ENCODE peak calls at places on chromosomes 13 and 19, in ten cellular contexts. Z is stimulated activated CD8-positive, alpha-beta memory T cell treated with anti-CD3 and anti-CD28 coated beads, Interleukin-7, amount 100 ng/mL, for 1 hour; R is skeletal muscle cell; D is effector memory CD4-positive, alpha-beta T cell; E is GM04503; C is NCI-H1092; T is RPMI8226; F is smooth muscle cell of the brain vasculature; J is DMS 273 treated with DMSO at 0.1 percent for 48 hours; W is KBM-7. P is an unnamed sample.

GRCh38 chr19:42089772-42090171 is 13.8 kb downstream of the ZNF574 start:
- DNase-seq in Z (no peak), R (no peak), D (no peak), E (no peak), C (no peak), T (no peak), F (no peak), J (no peak), W (no peak), P (no peak)

GRCh38 chr19:42426643-42427042 is 545 bp downstream of the LIPE start:
- DNase-seq in Z (no peak), R (no peak), D (no peak), E (no peak), C (peak), T (no peak), F (no peak), J (no peak), W (no peak), P (no peak)

GRCh38 chr19:40089462-40089861 is 1.3 kb downstream of the ZNF780A start:
- DNase-seq in Z (no peak), R (no peak), D (no peak), E (no peak), C (no peak), T (no peak), F (no peak), J (no peak), W (no peak), P (peak)

GRCh38 chr19:19171110-19171672 is 1.1 kb upstream of the MEF2B start:
- DNase-seq in Z (no peak), R (no peak), D (no peak), E (no peak), C (no peak), T (no peak), F (no peak), J (no peak), W (no peak), P (no peak)

GRCh38 chr19:49588370-49589122 is 2.4 kb upstream of the PRR12 start:
- DNase-seq in Z (no peak), R (no peak), D (no peak), E (no peak), C (no peak), T (peak), F (no peak), J (no peak), W (no peak), P (no peak)

GRCh38 chr19:11849264-11849615 is 714 bp downstream of the ZNF439 start:
- DNase-seq in Z (no peak), R (no peak), D (no peak), E (no peak), C (no peak), T (no peak), F (no peak), J (no peak), W (no peak), P (peak)

GRCh38 chr13:68713394-68713793 is 1394.2 kb upstream of the ATXN8OS start:
- DNase-seq in Z (no peak), R (no peak), D (no peak), E (no peak), C (no peak), T (no peak), F (no peak), J (no peak), W (no peak), P (no peak)

GRCh38 chr19:43306097-43306496 is 36.8 kb upstream of the PSG9 start:
- DNase-seq in Z (no peak), R (no peak), D (no peak), E (no peak), C (no peak), T (no peak), F (no peak), J (no peak), W (no peak), P (no peak)

GRCh38 chr13:24016046-24016445 is 118.7 kb upstream of the C1QTNF9B start:
- DNase-seq in Z (no peak), R (no peak), D (no peak), E (no peak), C (no peak), T (no peak), F (no peak), J (no peak), W (no peak), P (no peak)

GRCh38 chr13:93234459-93234858 is 7.9 kb downstream of the GPC6 start:
- DNase-seq in Z (no peak), R (no peak), D (no peak), E (no peak), C (no peak), T (no peak), F (no peak), J (no peak), W (no peak), P (no peak)

GRCh38 chr19:48635966-48636858 is 967 bp downstream of the DBP start:
- DNase-seq in Z (no peak), R (no peak), D (no peak), E (no peak), C (peak), T (peak), F (no peak), J (no peak), W (peak), P (peak)

GRCh38 chr19:1730157-1730556 is 23.1 kb upstream of the ONECUT3 start:
- DNase-seq in Z (no peak), R (no peak), D (no peak), E (no peak), C (no peak), T (no peak), F (no peak), J (no peak), W (no peak), P (no peak)

GRCh38 chr19:10259162-10259905 is 7.3 kb downstream of the MRPL4 start:
- DNase-seq in Z (peak), R (peak), D (peak), E (no peak), C (peak), T (peak), F (no peak), J (peak), W (peak), P (peak)

GRCh38 chr13:94128430-94128829 is 351.1 kb downstream of the DCT start:
- DNase-seq in Z (no peak), R (no peak), D (no peak), E (no peak), C (no peak), T (no peak), F (no peak), J (no peak), W (no peak), P (peak)

GRCh38 chr19:7873304-7874079 is 698 bp downstream of the PRR36 start:
- DNase-seq in Z (no peak), R (no peak), D (no peak), E (no peak), C (no peak), T (no peak), F (no peak), J (no peak), W (no peak), P (no peak)

GRCh38 chr13:75790198-75790970 is 154.3 kb downstream of the LMO7 start:
- DNase-seq in Z (no peak), R (no peak), D (no peak), E (no peak), C (no peak), T (no peak), F (no peak), J (no peak), W (no peak), P (no peak)

GRCh38 chr13:85379433-85379832 is 419.8 kb downstream of the SLITRK6 start:
- DNase-seq in Z (no peak), R (no peak), D (no peak), E (no peak), C (no peak), T (peak), F (no peak), J (no peak), W (no peak), P (no peak)

GRCh38 chr13:36432106-36432544 is at the start of gene CCNA1:
- DNase-seq in Z (no peak), R (no peak), D (no peak), E (no peak), C (peak), T (no peak), F (no peak), J (no peak), W (peak), P (peak)

GRCh38 chr19:7258840-7259395 is 35.3 kb downstream of the INSR start:
- DNase-seq in Z (no peak), R (no peak), D (no peak), E (no peak), C (no peak), T (no peak), F (no peak), J (no peak), W (no peak), P (no peak)

GRCh38 chr13:65855276-65855675 is 1374.9 kb downstream of the PCDH9 start:
- DNase-seq in Z (no peak), R (peak), D (no peak), E (no peak), C (no peak), T (no peak), F (no peak), J (no peak), W (peak), P (no peak)